ENCODE peak calls at places on chromosomes 2 and 18, in eight cellular contexts. L is T follicular helper cell, Z is iPS-NIHi11, U is PC-3, W is renal cortical epithelial cell, P is endothelial cell, V is memory B cell, O is fibroblast of gingiva. R is an unnamed sample.

GRCh38 chr2:203909192-203909945 is 27.2 kb upstream of the ICOS start:
- DNase-seq in V (no peak), O (peak; percentile 71), P (peak; percentile 46), U (peak; percentile 67), Z (peak; percentile 48), W (peak; percentile 47), L (no peak), R (no peak)

GRCh38 chr2:42924436-42924897 is 132.1 kb upstream of the HAAO start:
- DNase-seq in P (no peak), L (no peak), V (no peak), Z (no peak), U (no peak), W (peak; percentile 91), O (peak; percentile 41), R (no peak)

GRCh38 chr2:217936952-217937351 is 65.8 kb downstream of the TNS1 start:
- DNase-seq in W (no peak), P (no peak), Z (no peak), O (no peak), U (no peak), V (no peak), L (no peak), R (no peak)

GRCh38 chr18:76371301-76371700 is 123.7 kb downstream of the ZNF516 start:
- DNase-seq in O (no peak), Z (no peak), P (no peak), V (no peak), L (no peak), U (no peak), W (no peak), R (no peak)

GRCh38 chr2:212794471-212794870 is 255.9 kb upstream of the ERBB4 start:
- DNase-seq in P (no peak), W (no peak), Z (no peak), L (no peak), O (no peak), U (no peak), V (no peak), R (no peak)

GRCh38 chr2:161243873-161244272 is 64.4 kb upstream of the PSMD14 start:
- DNase-seq in U (no peak), O (no peak), L (no peak), W (no peak), P (peak; percentile 15), Z (no peak), V (no peak), R (no peak)

GRCh38 chr2:85893428-85894258 is 4.9 kb upstream of the ST3GAL5 start:
- DNase-seq in Z (no peak), U (peak; percentile 91), V (no peak), P (no peak), O (peak; percentile 69), W (peak; percentile 78), L (no peak), R (no peak)

GRCh38 chr2:143686585-143687164 is 557.5 kb downstream of the ARHGAP15 start:
- DNase-seq in P (peak; percentile 19), U (peak; percentile 74), O (peak; percentile 27), L (no peak), W (peak; percentile 52), V (peak; percentile 3), Z (peak; percentile 39), R (no peak)

GRCh38 chr2:96685285-96685591 is 42.7 kb downstream of the FER1L5 start:
- DNase-seq in W (no peak), O (no peak), U (no peak), V (no peak), L (no peak), Z (no peak), P (no peak), R (no peak)

GRCh38 chr2:144084114-144084661 is 435.7 kb downstream of the ZEB2 start:
- DNase-seq in V (no peak), P (no peak), W (peak; percentile 94), Z (no peak), L (no peak), O (peak; percentile 55), U (peak; percentile 82), R (no peak)

GRCh38 chr2:191231995-191232394 is 13.2 kb upstream of the MYO1B start:
- DNase-seq in O (peak; percentile 87), Z (no peak), U (no peak), P (no peak), V (no peak), W (peak; percentile 84), L (no peak), R (no peak)

GRCh38 chr18:79524181-79525078 is 128.7 kb downstream of the NFATC1 start:
- DNase-seq in P (no peak), O (no peak), V (peak; percentile 29), U (no peak), L (peak; percentile 28), Z (no peak), W (no peak), R (peak; percentile 28)

GRCh38 chr2:15844099-15844801 is 96.1 kb upstream of the MYCN start:
- DNase-seq in W (no peak), P (no peak), U (no peak), O (no peak), L (no peak), Z (peak; percentile 53), V (no peak), R (no peak)

R was measured in T-helper 22 cell.